ENCODE peak calls at places on chromosome 12, in eight cellular contexts. B is kidney glomerular epithelial cell; K is endothelial cell; Z is T follicular helper cell; U is globus pallidus; P is H54; D is T-helper 2 cell; F is stimulated activated CD8-positive, alpha-beta memory T cell treated with anti-CD3 and anti-CD28 coated beads, Interleukin-15, amount 100 ng/mL, for 24 hours. C is an unnamed sample.

GRCh38 chr12:89069431-89069830 is 282.9 kb downstream of the DUSP6 start:
- DNase-seq in B (no peak), K (no peak), Z (no peak), U (no peak), P (no peak), D (no peak), F (no peak), C (no peak)

GRCh38 chr12:124952295-124952694 is 36.6 kb downstream of the DHX37 start:
- DNase-seq in B (no peak), K (no peak), Z (no peak), U (no peak), P (no peak), D (no peak), F (no peak), C (no peak)

GRCh38 chr12:11795910-11796459 is 146.5 kb downstream of the ETV6 start:
- DNase-seq in B (peak; percentile 94), K (no peak), Z (no peak), U (no peak), P (peak; percentile 30), D (no peak), F (no peak), C (no peak)

GRCh38 chr12:62600038-62600437 is 133.4 kb downstream of the MON2 start:
- DNase-seq in B (no peak), K (no peak), Z (no peak), U (no peak), P (no peak), D (no peak), F (no peak), C (no peak)

GRCh38 chr12:103672401-103673119 is 85.5 kb downstream of the STAB2 start:
- DNase-seq in B (no peak), K (no peak), Z (no peak), U (no peak), P (no peak), D (no peak), F (no peak), C (no peak)

GRCh38 chr12:126953365-126953889 is 1313.5 kb upstream of the TMEM132C start:
- DNase-seq in B (no peak), K (no peak), Z (no peak), U (no peak), P (no peak), D (no peak), F (no peak), C (no peak)

GRCh38 chr12:47066278-47067048 is 13.0 kb upstream of the PCED1B start:
- DNase-seq in B (no peak), K (no peak), Z (no peak), U (no peak), P (no peak), D (peak; percentile 55), F (no peak), C (no peak)

GRCh38 chr12:123995023-123995422 is 22.0 kb downstream of the ZNF664 start:
- DNase-seq in B (peak; percentile 29), K (no peak), Z (no peak), U (no peak), P (no peak), D (peak; percentile 55), F (no peak), C (no peak)

GRCh38 chr12:124411291-124411878 is 116.5 kb downstream of the RFLNA start:
- DNase-seq in B (peak; percentile 30), K (no peak), Z (no peak), U (no peak), P (peak; percentile 97), D (no peak), F (no peak), C (no peak)

GRCh38 chr12:69107541-69107940 is 131.8 kb upstream of the CPSF6 start:
- DNase-seq in B (no peak), K (no peak), Z (no peak), U (no peak), P (no peak), D (no peak), F (no peak), C (no peak)

GRCh38 chr12:113232787-113233585 is 11.7 kb downstream of the TPCN1 start:
- DNase-seq in B (peak; percentile 51), K (no peak), Z (peak; percentile 70), U (peak; percentile 83), P (no peak), D (peak; percentile 88), F (peak; percentile 18), C (no peak)

GRCh38 chr12:52147367-52147972 is 44.3 kb downstream of the KRT80 start:
- DNase-seq in B (peak; percentile 92), K (no peak), Z (no peak), U (no peak), P (peak; percentile 91), D (no peak), F (no peak), C (peak; percentile 98)

GRCh38 chr12:118220697-118221096 is 84.8 kb downstream of the PEBP1 start:
- DNase-seq in B (no peak), K (no peak), Z (no peak), U (no peak), P (no peak), D (no peak), F (no peak), C (no peak)

GRCh38 chr12:105257321-105257728 is 21.4 kb upstream of the APPL2 start:
- DNase-seq in B (peak; percentile 88), K (no peak), Z (no peak), U (no peak), P (peak; percentile 30), D (no peak), F (no peak), C (no peak)

GRCh38 chr12:21478756-21479455 is 22.5 kb downstream of the RECQL start:
- DNase-seq in B (no peak), K (no peak), Z (no peak), U (no peak), P (no peak), D (no peak), F (no peak), C (no peak)

GRCh38 chr12:1332327-1332726 is 262.1 kb downstream of the FBXL14 start:
- DNase-seq in B (no peak), K (no peak), Z (no peak), U (no peak), P (no peak), D (no peak), F (no peak), C (no peak)

GRCh38 chr12:14410841-14411569 is 45.5 kb downstream of the ATF7IP start:
- DNase-seq in B (no peak), K (no peak), Z (peak; percentile 40), U (no peak), P (no peak), D (peak; percentile 87), F (no peak), C (no peak)

GRCh38 chr12:68870443-68870842 is 62.5 kb downstream of the MDM2 start:
- DNase-seq in B (no peak), K (no peak), Z (no peak), U (no peak), P (no peak), D (no peak), F (no peak), C (no peak)

GRCh38 chr12:88418856-88419497 is 161.3 kb downstream of the KITLG start:
- DNase-seq in B (no peak), K (no peak), Z (no peak), U (no peak), P (no peak), D (no peak), F (no peak), C (no peak)

GRCh38 chr12:113056631-113057488 is at the start of gene DTX1:
- DNase-seq in B (no peak), K (no peak), Z (peak; percentile 20), U (no peak), P (no peak), D (no peak), F (no peak), C (no peak)

GRCh38 chr12:62221107-62221506 is 39.1 kb upstream of the USP15 start:
- DNase-seq in B (no peak), K (no peak), Z (no peak), U (no peak), P (no peak), D (no peak), F (no peak), C (no peak)

GRCh38 chr12:94898388-94898787 is 105.1 kb downstream of the NDUFA12 start:
- DNase-seq in B (no peak), K (peak; percentile 18), Z (no peak), U (no peak), P (no peak), D (no peak), F (no peak), C (no peak)

GRCh38 chr12:54660320-54660962 is 12.3 kb upstream of the DCD start:
- DNase-seq in B (no peak), K (no peak), Z (no peak), U (no peak), P (no peak), D (no peak), F (no peak), C (peak; percentile 57)